ENCODE peak calls at places on chromosomes 3 and 15, in five cellular contexts. C is MCF 10A, E is NCI-H1417, U is myocyte, P is mucosa of gallbladder. D is an unnamed sample.

GRCh38 chr3:71924721-71925120 is 139.8 kb upstream of the PROK2 start:
- DNase-seq in U (no peak), P (no peak), C (no peak), E (no peak), D (no peak)

GRCh38 chr3:113575191-113575590 is 42.8 kb downstream of the SIDT1 start:
- DNase-seq in C (no peak), P (peak), U (no peak), E (peak), D (no peak)

GRCh38 chr15:96109820-96110219 is 220.7 kb upstream of the NR2F2 start:
- DNase-seq in E (no peak), P (no peak), U (no peak), C (no peak), D (no peak)

GRCh38 chr15:80854104-80854503 is 74.9 kb downstream of the CEMIP start:
- DNase-seq in U (no peak), E (no peak), C (peak), P (no peak), D (no peak)

GRCh38 chr15:57495037-57495436 is 96.7 kb upstream of the MYZAP start:
- DNase-seq in U (no peak), P (no peak), C (no peak), E (no peak), D (no peak)

GRCh38 chr15:93307513-93307912 is 218.5 kb upstream of the RGMA start:
- DNase-seq in U (no peak), C (no peak), E (no peak), P (no peak), D (no peak)

GRCh38 chr15:39728844-39729243 is 53.8 kb downstream of the FSIP1 start:
- DNase-seq in P (no peak), U (no peak), E (no peak), C (no peak), D (no peak)

GRCh38 chr3:169241575-169241927 is 422.0 kb downstream of the MECOM start:
- DNase-seq in E (no peak), U (no peak), P (no peak), C (peak), D (no peak)

GRCh38 chr15:78208341-78208844 is 26.0 kb downstream of the ACSBG1 start:
- DNase-seq in P (peak), C (no peak), E (no peak), U (no peak), D (no peak)

GRCh38 chr3:10506696-10507095 is 1.3 kb upstream of the ATP2B2 start:
- DNase-seq in P (no peak), U (no peak), C (no peak), E (no peak), D (no peak)

GRCh38 chr15:91625506-91625905 is 228.0 kb upstream of the SLCO3A1 start:
- DNase-seq in U (no peak), C (peak), P (no peak), E (no peak), D (no peak)

GRCh38 chr3:128823008-128823407 is 56.4 kb upstream of the ACAD9 start:
- DNase-seq in E (no peak), C (no peak), P (no peak), U (no peak), D (no peak)

GRCh38 chr3:11447584-11448200 is 175.5 kb downstream of the ATG7 start:
- DNase-seq in C (no peak), U (no peak), E (no peak), P (no peak), D (no peak)

GRCh38 chr15:90594297-90594696 is 64.6 kb downstream of the CRTC3 start:
- DNase-seq in P (peak), C (peak), U (no peak), E (no peak), D (no peak)

GRCh38 chr3:9226326-9226725 is 23.1 kb downstream of the SRGAP3 start:
- DNase-seq in P (no peak), U (no peak), E (no peak), C (peak), D (peak)

GRCh38 chr15:62119224-62119925 is 45.7 kb downstream of the C2CD4B start:
- DNase-seq in C (peak), E (no peak), U (peak), P (no peak), D (no peak)

GRCh38 chr3:118000219-118000618 is 1034.4 kb downstream of the IGSF11 start:
- DNase-seq in U (no peak), E (no peak), P (no peak), C (no peak), D (no peak)

GRCh38 chr3:181276358-181276896 is 286.9 kb upstream of the DNAJC19 start:
- DNase-seq in C (no peak), E (no peak), P (no peak), U (no peak), D (no peak)

GRCh38 chr15:91890614-91891013 is 37.1 kb downstream of the SLCO3A1 start:
- DNase-seq in E (no peak), U (no peak), C (peak), P (no peak), D (no peak)

GRCh38 chr3:124986153-124987143 is 51.9 kb upstream of the MUC13 start:
- DNase-seq in C (peak), E (no peak), U (peak), P (peak), D (no peak)

GRCh38 chr3:132399054-132399929 is 18.0 kb upstream of the DNAJC13 start:
- DNase-seq in C (peak), U (peak), E (peak), P (peak), D (peak)

GRCh38 chr15:89998141-89998661 is 2.9 kb upstream of the ZNF710 start:
- DNase-seq in C (peak), E (peak), P (no peak), U (peak), D (peak)

GRCh38 chr3:40382617-40382979 is 4.4 kb upstream of the ENTPD3 start:
- DNase-seq in E (no peak), U (no peak), C (no peak), P (no peak), D (no peak)

GRCh38 chr15:52369455-52369854 is 73.9 kb upstream of the MYO5C start:
- DNase-seq in C (no peak), U (no peak), P (no peak), E (no peak), D (no peak)

GRCh38 chr15:96408591-96409183 is 78.2 kb downstream of the NR2F2 start:
- DNase-seq in U (no peak), P (no peak), E (no peak), C (no peak), D (no peak)

GRCh38 chr15:40881351-40881750 is 7.3 kb upstream of the RHOV start:
- DNase-seq in U (no peak), C (no peak), E (no peak), P (no peak), D (no peak)

GRCh38 chr15:24898715-24899278 is 56.0 kb upstream of the SNRPN start:
- DNase-seq in E (no peak), P (no peak), U (no peak), C (no peak), D (peak)

GRCh38 chr3:155554777-155555445 is 190.0 kb downstream of the PLCH1 start:
- DNase-seq in P (peak), E (no peak), C (no peak), U (no peak), D (no peak)

GRCh38 chr15:90219421-90220141 is 14.2 kb downstream of the CIB1 start:
- DNase-seq in P (no peak), U (peak), C (no peak), E (peak), D (peak)

GRCh38 chr3:16136042-16136441 is 38.4 kb upstream of the GALNT15 start:
- DNase-seq in E (no peak), C (no peak), U (peak), P (no peak), D (no peak)

GRCh38 chr3:50390523-50391177 is 31.3 kb upstream of the TMEM115 start:
- DNase-seq in U (peak), C (peak), P (peak), E (peak), D (peak)

GRCh38 chr3:114093596-114093995 is 37.1 kb downstream of the QTRT2 start:
- DNase-seq in U (peak), E (no peak), C (peak), P (peak), D (no peak)

GRCh38 chr3:152021951-152022461 is 148.6 kb downstream of the SUCNR1 start:
- DNase-seq in E (no peak), P (no peak), U (peak), C (peak), D (no peak)

GRCh38 chr15:89462198-89462912 is 34.0 kb downstream of the RHCG start:
- DNase-seq in C (peak), P (no peak), U (peak), E (no peak), D (no peak)

D was measured in WERI-Rb-1.